ENCODE peak calls at places on chromosomes 11 and 22, in nine cellular contexts. P is AG09319, R is AG10803, E is cardiac muscle cell, V is fibroblast of the aortic adventitia, I is ovary, S is tibial artery, K is hepatocyte, H is uterus. U is an unnamed sample.
A peak's percentile ranks its signal among the peaks of the same experiment; 100 is the strongest.

GRCh38 chr11:105915036-105915435 is 107.0 kb downstream of the MSANTD4 start:
- DNase-seq in P (no peak), E (no peak), V (no peak), H (no peak), R (no peak), I (no peak), K (no peak), S (no peak), U (no peak)

GRCh38 chr11:31826530-31827438 is 15.7 kb upstream of the PAX6 start:
- DNase-seq in H (no peak), K (no peak), V (no peak), E (no peak), R (no peak), P (no peak), I (no peak), S (no peak), U (no peak)

GRCh38 chr22:37982938-37983859 is 1.2 kb downstream of the SOX10 start:
- DNase-seq in V (no peak), R (no peak), H (no peak), E (no peak), P (no peak), S (no peak), I (no peak), K (no peak), U (no peak)

GRCh38 chr22:44741929-44742328 is 10.4 kb upstream of the ARHGAP8 start:
- DNase-seq in V (no peak), H (no peak), E (no peak), R (no peak), I (no peak), P (no peak), K (peak; percentile 66), S (no peak), U (no peak)

GRCh38 chr11:70383664-70384395 is 14.5 kb upstream of the CTTN start:
- DNase-seq in I (no peak), E (no peak), H (no peak), R (peak; percentile 70), S (no peak), P (no peak), V (no peak), K (no peak), U (no peak)

GRCh38 chr11:2517016-2517385 is 72.2 kb downstream of the KCNQ1 start:
- DNase-seq in R (no peak), E (no peak), V (no peak), P (no peak), K (no peak), I (peak; percentile 22), H (no peak), S (peak; percentile 11), U (no peak)

GRCh38 chr11:6745465-6746015 is 26.2 kb downstream of the OR2AG2 start:
- DNase-seq in H (no peak), E (no peak), R (no peak), K (no peak), I (no peak), P (no peak), S (no peak), V (no peak), U (no peak)

GRCh38 chr11:103406357-103406756 is 297.1 kb downstream of the DYNC2H1 start:
- DNase-seq in K (no peak), S (no peak), P (no peak), I (no peak), E (no peak), H (no peak), V (no peak), R (no peak), U (no peak)

GRCh38 chr11:128057786-128058395 is 529.5 kb downstream of the ETS1 start:
- DNase-seq in S (no peak), E (no peak), I (no peak), V (no peak), R (no peak), P (no peak), K (no peak), H (no peak), U (no peak)

GRCh38 chr11:94910281-94910680 is 63.1 kb downstream of the CWC15 start:
- DNase-seq in K (no peak), H (no peak), P (no peak), E (no peak), R (peak; percentile 35), I (no peak), S (no peak), V (peak; percentile 27), U (no peak)

GRCh38 chr11:3136542-3137455 is 28.3 kb downstream of the OSBPL5 start:
- DNase-seq in I (peak; percentile 24), E (no peak), K (no peak), R (no peak), S (no peak), P (no peak), V (no peak), H (peak; percentile 10), U (peak; percentile 63)

GRCh38 chr11:8229299-8230177 is 34.1 kb downstream of the LMO1 start:
- DNase-seq in S (no peak), P (no peak), V (no peak), K (no peak), E (no peak), H (no peak), R (no peak), I (no peak), U (no peak)

GRCh38 chr11:77672276-77672675 is 34.7 kb upstream of the CLNS1A start:
- DNase-seq in V (peak; percentile 95), K (peak; percentile 73), S (no peak), P (peak; percentile 83), R (peak; percentile 91), H (peak; percentile 76), E (no peak), I (no peak), U (no peak)

GRCh38 chr11:62539238-62539925 is 7.2 kb downstream of the AHNAK start:
- DNase-seq in K (peak; percentile 87), H (peak; percentile 91), I (peak; percentile 89), E (no peak), R (peak; percentile 88), V (peak; percentile 94), P (peak; percentile 72), S (no peak), U (no peak)

GRCh38 chr22:46610345-46610744 is 9.8 kb upstream of the GRAMD4 start:
- DNase-seq in K (no peak), P (no peak), R (no peak), I (no peak), H (no peak), S (no peak), E (no peak), V (no peak), U (no peak)

GRCh38 chr11:117953029-117953671 is 23.9 kb upstream of the TMPRSS13 start:
- DNase-seq in S (no peak), P (no peak), K (no peak), H (no peak), V (no peak), R (no peak), E (no peak), I (no peak), U (no peak)

GRCh38 chr11:117946842-117947526 is 17.8 kb upstream of the TMPRSS13 start:
- DNase-seq in S (peak; percentile 80), E (peak; percentile 90), P (peak; percentile 78), K (peak; percentile 94), I (peak; percentile 94), V (peak; percentile 93), R (peak; percentile 88), H (peak; percentile 92), U (peak; percentile 82)

GRCh38 chr11:117950999-117951961 is 22.1 kb upstream of the TMPRSS13 start:
- DNase-seq in H (no peak), P (no peak), R (no peak), K (no peak), E (no peak), V (no peak), I (no peak), S (no peak), U (no peak)

GRCh38 chr11:117949062-117949461 is 19.9 kb upstream of the TMPRSS13 start:
- DNase-seq in V (no peak), I (no peak), K (no peak), S (no peak), R (no peak), H (no peak), P (no peak), E (no peak), U (no peak)

GRCh38 chr11:117950320-117950719 is 21.1 kb upstream of the TMPRSS13 start:
- DNase-seq in I (no peak), H (no peak), P (no peak), S (no peak), R (no peak), K (no peak), E (peak; percentile 27), V (no peak), U (peak; percentile 40)
- TF ChIP-seq CTCF in I (no peak), H (no peak), P (no peak), S (no peak), R (no peak), K (peak; percentile 42), E (peak; percentile 22), V (no peak), U (peak; percentile 19)

DNA sequence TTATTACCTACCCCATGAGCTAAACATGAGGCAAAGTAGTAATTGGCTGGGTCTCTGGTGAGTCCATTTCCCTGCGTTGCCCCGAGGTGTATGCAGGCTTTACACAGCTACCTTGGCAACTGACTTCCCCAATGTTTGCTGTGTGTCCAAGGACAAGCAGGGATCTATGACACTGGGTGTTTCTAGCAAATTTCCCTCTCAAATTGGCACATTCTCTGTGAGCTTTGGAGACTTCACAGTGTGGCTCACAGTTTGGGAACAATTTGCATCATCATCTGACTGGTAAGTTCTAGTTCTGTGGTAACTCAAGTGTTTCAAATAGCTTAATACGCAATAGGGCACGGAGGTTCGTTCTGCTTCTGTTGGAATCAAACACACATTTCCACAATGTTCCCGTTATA is 12.5 kb downstream of the NNMT start:
- DNase-seq in E (no peak), R (peak; percentile 94), I (no peak), V (peak; percentile 90), K (no peak), H (peak; percentile 27), P (peak; percentile 68), S (peak; percentile 70), U (no peak)
- TF ChIP-seq CTCF in E (no peak), R (no peak), I (no peak), V (no peak), K (no peak), H (no peak), P (no peak), S (no peak), U (no peak)

DNA sequence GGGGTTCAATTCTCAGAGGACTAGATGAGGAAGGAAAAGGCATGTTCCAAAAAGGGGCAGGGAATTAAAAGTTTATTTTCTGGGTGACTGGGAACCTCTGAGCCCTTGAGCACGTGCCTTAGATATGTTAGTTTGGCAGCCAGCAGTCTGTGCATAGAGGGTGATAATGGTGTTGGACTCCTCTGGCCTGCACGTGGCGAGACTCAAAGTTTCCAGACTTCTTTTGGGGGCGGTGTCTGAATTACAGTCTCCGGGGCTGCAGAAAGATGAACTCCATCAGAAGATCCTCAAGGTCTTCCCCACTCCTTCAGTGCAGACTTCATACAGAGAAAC is 861 bp upstream of the ZNRF3 start:
- DNase-seq in R (no peak), K (peak; percentile 35), V (peak; percentile 30), H (no peak), S (peak; percentile 33), I (no peak), E (no peak), P (no peak), U (no peak)
- TF ChIP-seq CTCF in R (no peak), K (no peak), V (no peak), H (no peak), S (no peak), I (no peak), E (no peak), P (no peak), U (no peak)

DNA sequence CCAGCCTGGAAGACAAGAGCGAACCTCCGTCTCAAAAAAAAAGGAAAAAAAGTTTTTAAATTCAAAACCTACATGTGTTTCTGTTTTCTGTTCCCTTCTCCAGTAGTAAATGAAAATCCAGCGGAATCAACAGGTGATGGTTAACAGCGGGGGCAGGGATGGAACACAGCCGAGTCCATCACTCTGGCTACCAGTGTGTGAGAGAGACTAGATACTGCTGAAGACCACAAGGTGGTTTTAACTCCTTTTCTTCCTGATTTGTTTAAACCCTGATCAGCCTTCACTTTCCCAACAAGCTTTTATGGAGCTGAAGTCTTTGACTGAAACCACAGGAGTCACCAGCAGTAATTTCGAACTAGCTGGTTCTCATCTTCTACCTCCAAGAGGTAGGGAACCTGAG is 3.6 kb upstream of the ARHGAP32 start:
- DNase-seq in E (no peak), H (no peak), V (no peak), K (no peak), S (no peak), R (no peak), I (no peak), P (no peak), U (no peak)
- TF ChIP-seq CTCF in E (no peak), H (no peak), V (no peak), K (no peak), S (no peak), R (no peak), I (no peak), P (no peak), U (no peak)

U was measured in natural killer cell.